ENCODE peak calls at places on chromosomes 3 and 15, in ten cellular contexts. M, B, W, J, F, R, O, N, V and I are unnamed samples.

GRCh38 chr3:112199622-112200316 is 66.7 kb upstream of the GCSAM start:
- DNase-seq in M (no peak), B (peak), W (no peak), J (no peak), F (peak), R (no peak), O (no peak), N (no peak), V (no peak), I (no peak)

GRCh38 chr3:61789861-61790260 is 228.5 kb downstream of the PTPRG start:
- DNase-seq in M (no peak), B (no peak), W (no peak), J (no peak), F (no peak), R (no peak), O (peak), N (no peak), V (no peak), I (no peak)

GRCh38 chr3:60609446-60609845 is 641.8 kb downstream of the FHIT start:
- DNase-seq in M (no peak), B (no peak), W (no peak), J (no peak), F (no peak), R (no peak), O (no peak), N (no peak), V (no peak), I (no peak)

GRCh38 chr3:142732066-142732465 is 8.2 kb downstream of the TRPC1 start:
- DNase-seq in M (no peak), B (no peak), W (no peak), J (no peak), F (no peak), R (no peak), O (no peak), N (no peak), V (no peak), I (no peak)

GRCh38 chr3:55623786-55624185 is 136.7 kb upstream of the WNT5A start:
- DNase-seq in M (no peak), B (no peak), W (no peak), J (no peak), F (peak), R (no peak), O (no peak), N (no peak), V (no peak), I (no peak)

GRCh38 chr15:74306801-74307217 is 60.6 kb downstream of the CYP11A1 start:
- DNase-seq in M (no peak), B (no peak), W (no peak), J (no peak), F (no peak), R (no peak), O (no peak), N (no peak), V (no peak), I (no peak)

GRCh38 chr15:91915576-91915975 is 62.1 kb downstream of the SLCO3A1 start:
- DNase-seq in M (no peak), B (no peak), W (peak), J (no peak), F (no peak), R (no peak), O (no peak), N (no peak), V (no peak), I (no peak)

GRCh38 chr15:85694086-85694485 is 100.6 kb downstream of the KLHL25 start:
- DNase-seq in M (no peak), B (no peak), W (no peak), J (no peak), F (no peak), R (no peak), O (peak), N (no peak), V (no peak), I (no peak)

GRCh38 chr3:3778641-3779270 is 20.5 kb upstream of the LRRN1 start:
- DNase-seq in M (no peak), B (no peak), W (no peak), J (no peak), F (no peak), R (no peak), O (no peak), N (peak), V (no peak), I (no peak)

GRCh38 chr3:139173372-139174108 is 128.8 kb upstream of the PRR23C start:
- DNase-seq in M (no peak), B (no peak), W (peak), J (peak), F (no peak), R (no peak), O (peak), N (no peak), V (no peak), I (no peak)

GRCh38 chr15:45863881-45864580 is 229.2 kb downstream of the SQOR start:
- DNase-seq in M (no peak), B (no peak), W (no peak), J (no peak), F (no peak), R (no peak), O (no peak), N (no peak), V (no peak), I (no peak)

GRCh38 chr15:69474291-69474690 is 21.7 kb downstream of the RPLP1 start:
- DNase-seq in M (no peak), B (no peak), W (no peak), J (no peak), F (peak), R (no peak), O (no peak), N (no peak), V (peak), I (no peak)

GRCh38 chr3:440826-441225 is 244.3 kb downstream of the CHL1 start:
- DNase-seq in M (no peak), B (no peak), W (no peak), J (no peak), F (no peak), R (no peak), O (no peak), N (no peak), V (no peak), I (no peak)

GRCh38 chr3:150970665-150971327 is 1.7 kb downstream of the CLRN1 start:
- DNase-seq in M (no peak), B (peak), W (no peak), J (peak), F (peak), R (no peak), O (no peak), N (no peak), V (no peak), I (no peak)

GRCh38 chr15:55709458-55709857 is 33.5 kb downstream of the PRTG start:
- DNase-seq in M (no peak), B (no peak), W (no peak), J (no peak), F (no peak), R (no peak), O (no peak), N (no peak), V (no peak), I (no peak)

GRCh38 chr15:100922192-100923040 is 3.3 kb downstream of the LRRK1 start:
- DNase-seq in M (no peak), B (no peak), W (no peak), J (no peak), F (no peak), R (no peak), O (no peak), N (no peak), V (no peak), I (no peak)

GRCh38 chr3:122421836-122422235 is 6.0 kb upstream of the WDR5B start:
- DNase-seq in M (no peak), B (no peak), W (no peak), J (no peak), F (no peak), R (no peak), O (no peak), N (no peak), V (no peak), I (no peak)

GRCh38 chr3:160768918-160769317 is 12.9 kb downstream of the PPM1L start:
- DNase-seq in M (no peak), B (no peak), W (no peak), J (no peak), F (no peak), R (no peak), O (no peak), N (no peak), V (no peak), I (no peak)

GRCh38 chr3:39639344-39640236 is 169.8 kb upstream of the MYRIP start:
- DNase-seq in M (no peak), B (peak), W (no peak), J (peak), F (peak), R (peak), O (no peak), N (no peak), V (no peak), I (peak)

GRCh38 chr3:119302697-119303630 is 8.8 kb downstream of the ARHGAP31 start:
- DNase-seq in M (no peak), B (no peak), W (no peak), J (no peak), F (no peak), R (no peak), O (no peak), N (no peak), V (no peak), I (no peak)

GRCh38 chr15:25775317-25775912 is 87.7 kb downstream of the ATP10A start:
- DNase-seq in M (no peak), B (no peak), W (peak), J (peak), F (peak), R (peak), O (peak), N (peak), V (no peak), I (peak)

GRCh38 chr3:125192190-125193035 is 20.1 kb downstream of the SLC12A8 start:
- DNase-seq in M (no peak), B (no peak), W (no peak), J (no peak), F (no peak), R (no peak), O (no peak), N (no peak), V (no peak), I (no peak)

GRCh38 chr15:64930778-64931240 is 19.1 kb downstream of the ANKDD1A start:
- DNase-seq in M (no peak), B (no peak), W (no peak), J (peak), F (peak), R (peak), O (no peak), N (no peak), V (no peak), I (no peak)

GRCh38 chr3:152688313-152688712 is 146.6 kb upstream of the P2RY1 start:
- DNase-seq in M (no peak), B (no peak), W (no peak), J (no peak), F (no peak), R (no peak), O (no peak), N (no peak), V (no peak), I (no peak)

GRCh38 chr15:52112203-52112750 is 298 bp downstream of the BCL2L10 start:
- DNase-seq in M (peak), B (no peak), W (peak), J (no peak), F (no peak), R (no peak), O (peak), N (no peak), V (peak), I (peak)

GRCh38 chr3:101926594-101927105 is 77.3 kb downstream of the NFKBIZ start:
- DNase-seq in M (no peak), B (no peak), W (no peak), J (no peak), F (no peak), R (no peak), O (peak), N (no peak), V (peak), I (no peak)

GRCh38 chr3:8278448-8278847 is 223.2 kb upstream of the LMCD1 start:
- DNase-seq in M (no peak), B (peak), W (no peak), J (no peak), F (no peak), R (no peak), O (no peak), N (no peak), V (no peak), I (peak)

GRCh38 chr3:148903022-148903442 is 37.9 kb downstream of the CPA3 start:
- DNase-seq in M (no peak), B (no peak), W (no peak), J (no peak), F (peak), R (no peak), O (no peak), N (no peak), V (no peak), I (no peak)

GRCh38 chr3:64048631-64049061 is 25.4 kb upstream of the PSMD6 start:
- DNase-seq in M (no peak), B (no peak), W (no peak), J (no peak), F (peak), R (no peak), O (no peak), N (no peak), V (no peak), I (peak)

GRCh38 chr3:67362686-67363085 is 291.7 kb downstream of the SUCLG2 start:
- DNase-seq in M (no peak), B (no peak), W (no peak), J (no peak), F (peak), R (no peak), O (no peak), N (no peak), V (no peak), I (no peak)

GRCh38 chr3:42831321-42831713 is 22.1 kb downstream of the ACKR2 start:
- DNase-seq in M (peak), B (peak), W (peak), J (peak), F (peak), R (peak), O (peak), N (peak), V (no peak), I (peak)

GRCh38 chr3:42829083-42829627 is 19.9 kb downstream of the ACKR2 start:
- DNase-seq in M (no peak), B (peak), W (peak), J (no peak), F (no peak), R (no peak), O (no peak), N (no peak), V (no peak), I (no peak)

GRCh38 chr3:42829628-42830436 is 20.6 kb downstream of the ACKR2 start:
- DNase-seq in M (no peak), B (no peak), W (no peak), J (no peak), F (no peak), R (no peak), O (no peak), N (no peak), V (no peak), I (no peak)

GRCh38 chr3:42827654-42828053 is 18.4 kb downstream of the ACKR2 start:
- DNase-seq in M (no peak), B (no peak), W (peak), J (no peak), F (no peak), R (no peak), O (no peak), N (no peak), V (no peak), I (no peak)

DNA sequence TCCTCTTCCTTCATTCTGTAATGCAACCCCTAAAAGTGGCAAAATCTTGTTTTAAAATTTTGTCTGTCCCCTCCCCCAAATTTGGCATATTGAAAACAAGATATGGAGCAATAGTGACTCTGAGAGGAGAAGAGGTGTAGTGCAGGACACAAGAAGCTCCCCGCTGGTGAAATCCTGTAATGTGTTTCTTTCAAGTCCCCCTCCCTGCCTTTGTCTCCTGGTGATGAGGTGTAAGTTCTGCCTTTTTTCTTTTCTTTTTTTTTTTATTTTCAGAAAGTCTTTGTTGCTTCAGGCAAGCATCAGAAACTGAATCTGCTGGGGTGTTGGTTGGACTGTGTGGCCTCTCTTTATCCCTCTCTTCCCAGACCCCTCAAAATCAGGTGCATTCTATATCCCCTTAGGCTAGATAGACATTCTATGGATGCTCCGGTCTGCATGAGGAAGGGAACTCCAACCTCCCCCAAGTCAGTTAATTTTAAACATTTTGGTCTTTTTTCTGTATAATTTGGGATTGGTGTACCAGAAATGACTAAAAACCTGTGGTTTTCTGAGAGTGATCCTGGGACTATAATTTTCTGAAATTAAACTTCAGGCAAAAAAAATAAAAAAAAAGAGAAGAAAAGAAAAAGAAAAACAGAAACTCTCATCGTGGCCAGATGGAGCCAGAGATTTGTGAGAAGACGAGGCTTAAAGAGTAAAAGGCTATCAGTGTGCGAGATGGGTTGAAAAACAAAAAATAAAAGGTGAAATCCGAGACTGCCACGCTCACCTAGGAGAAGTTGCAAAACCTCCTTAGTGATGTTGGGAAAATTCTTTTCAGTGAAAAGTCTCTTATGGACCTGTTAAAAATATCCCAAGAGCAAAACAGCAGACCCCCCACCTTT is 21.4 kb downstream of the ACKR2 start:
- DNase-seq in M (no peak), B (peak), W (no peak), J (no peak), F (peak), R (no peak), O (peak), N (no peak), V (no peak), I (peak)
- TF ChIP-seq CTCF in M (no peak), B (peak), W (peak), J (peak), F (peak), R (no peak), O (peak), N (no peak), V (peak), I (peak)

DNA sequence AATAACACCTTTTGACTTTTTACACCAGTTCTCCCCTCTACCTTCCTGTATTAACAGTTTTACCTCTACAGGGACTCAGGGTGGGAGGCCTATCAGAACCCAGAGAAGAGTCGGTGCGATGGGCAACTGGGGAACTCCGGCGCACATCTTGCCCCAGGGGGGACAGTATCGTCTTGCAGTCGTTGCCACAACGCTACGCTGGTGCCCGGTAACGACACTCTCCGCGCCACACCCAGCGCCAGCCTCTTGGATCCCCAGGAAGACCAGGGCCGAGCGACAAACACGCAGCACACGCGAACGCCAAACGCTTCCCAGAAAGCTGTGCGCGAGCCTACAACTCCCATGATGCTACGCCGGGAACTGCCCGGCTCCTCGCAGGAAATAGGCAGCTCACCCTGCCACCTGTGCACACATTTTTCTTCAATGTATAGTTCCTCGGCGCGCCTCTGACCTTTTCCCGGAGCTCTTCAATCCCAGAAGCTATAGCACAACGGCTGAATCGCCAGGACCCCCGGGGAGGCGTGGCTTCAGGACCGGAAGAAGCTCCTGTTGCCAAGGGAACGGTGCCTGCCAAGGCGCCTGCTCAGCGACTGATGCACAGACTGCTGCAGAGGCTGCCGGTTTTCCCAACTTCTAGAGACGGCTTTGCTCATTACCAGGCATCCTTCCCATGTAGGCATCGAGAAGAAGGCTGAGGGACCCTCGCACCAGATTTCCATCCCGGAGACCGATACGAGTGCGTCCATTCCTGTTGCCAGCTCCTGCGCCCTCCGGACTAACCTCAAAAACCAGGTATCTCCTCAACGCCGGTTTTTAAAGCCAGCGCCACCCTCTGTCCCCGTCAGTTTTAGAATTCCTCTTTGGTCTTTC is at the start of gene ARL6:
- DNase-seq in M (peak), B (peak), W (peak), J (peak), F (peak), R (peak), O (peak), N (peak), V (peak), I (peak)
- TF ChIP-seq POLR2A in M (no peak), B (no peak), W (no peak), J (no peak), F (no peak), R (no peak), O (no peak), N (no peak), V (no peak), I (peak)

GRCh38 chr3:140910860-140911259 is 30.8 kb upstream of the SLC25A36 start:
- DNase-seq in M (no peak), B (peak), W (no peak), J (no peak), F (peak), R (no peak), O (no peak), N (no peak), V (no peak), I (no peak)
- TF ChIP-seq CTCF in M (no peak), B (peak), W (no peak), J (no peak), F (no peak), R (no peak), O (no peak), N (no peak), V (no peak), I (no peak)

GRCh38 chr15:90718232-90718631 is 1.1 kb downstream of the BLM start:
- DNase-seq in M (no peak), B (no peak), W (no peak), J (no peak), F (no peak), R (no peak), O (no peak), N (no peak), V (no peak), I (peak)

GRCh38 chr15:90713081-90713480 is 4.1 kb upstream of the BLM start:
- DNase-seq in M (no peak), B (no peak), W (no peak), J (no peak), F (no peak), R (no peak), O (no peak), N (no peak), V (no peak), I (no peak)

GRCh38 chr15:90711842-90712241 is 5.3 kb upstream of the BLM start:
- DNase-seq in M (no peak), B (no peak), W (no peak), J (no peak), F (no peak), R (no peak), O (no peak), N (no peak), V (no peak), I (no peak)

GRCh38 chr15:90716317-90716975 is 700 bp upstream of the BLM start:
- DNase-seq in M (no peak), B (no peak), W (no peak), J (no peak), F (peak), R (no peak), O (no peak), N (no peak), V (no peak), I (peak)

DNA sequence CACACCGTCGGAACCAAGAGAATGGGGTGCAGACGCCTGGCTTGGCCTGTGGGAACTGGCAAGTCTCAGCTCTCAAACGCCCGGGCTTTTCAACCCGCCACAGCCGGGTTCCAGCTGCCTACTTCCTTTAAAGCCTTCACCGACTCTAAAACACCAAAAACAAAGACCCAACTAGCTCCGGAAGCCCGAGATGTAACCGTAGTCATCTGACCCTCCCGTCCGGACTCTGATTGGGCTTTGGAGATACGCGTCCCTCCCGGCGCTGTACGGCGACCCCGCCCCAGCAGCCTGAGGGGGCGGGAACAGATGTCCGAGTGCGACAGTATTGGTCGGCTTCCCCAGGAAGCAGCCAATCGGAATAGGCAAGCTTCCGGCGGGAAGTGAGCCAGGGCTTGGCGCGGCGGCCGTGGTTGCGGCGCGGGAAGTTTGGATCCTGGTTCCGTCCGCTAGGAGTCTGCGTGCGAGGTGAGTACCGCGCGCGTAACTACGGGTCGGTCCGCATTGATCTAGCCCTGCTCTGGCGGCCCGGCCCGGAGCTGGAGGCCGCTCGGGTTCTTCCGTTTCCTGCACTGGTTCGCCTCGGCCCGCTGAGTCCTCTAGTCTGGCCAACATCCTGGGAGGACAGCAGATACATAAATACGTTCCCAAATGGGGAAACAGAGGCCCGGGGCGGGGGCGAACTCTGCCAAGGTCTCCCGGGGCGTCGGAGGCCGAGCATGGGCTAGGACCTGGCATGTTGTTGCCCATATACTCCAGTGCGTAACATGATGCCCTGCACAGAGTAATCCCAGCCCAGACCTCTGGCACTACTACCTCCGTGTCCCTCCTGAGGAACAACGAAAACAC is at the start of gene BLM:
- DNase-seq in M (peak), B (peak), W (peak), J (peak), F (peak), R (peak), O (peak), N (peak), V (peak), I (peak)
- TF ChIP-seq POLR2A in M (peak), B (peak), W (peak), J (peak), F (peak), R (peak), O (no peak), N (peak), V (peak), I (peak)